ENCODE peak calls at places on chromosomes 2 and 18, in four cellular contexts. N, S, C and P are unnamed samples. For H3K4me1, the result is how much of the 10 kb centered on the place peaks cover.

GRCh38 chr2:181138816-181139215 is 158.4 kb downstream of the UBE2E3 start:
- DNase-seq in S (no peak), C (no peak), N (no peak), P (no peak)

GRCh38 chr2:128631698-128632490 is 313.2 kb upstream of the HS6ST1 start:
- DNase-seq in N (no peak), S (no peak), C (peak), P (peak)

GRCh38 chr2:222440670-222441422 is 16.5 kb downstream of the SGPP2 start:
- DNase-seq in N (no peak), C (no peak), S (no peak), P (no peak)

GRCh38 chr18:40380657-40381441 is 1574.2 kb upstream of the PIK3C3 start:
- DNase-seq in S (no peak), C (no peak), N (no peak), P (no peak)

GRCh38 chr2:167264380-167264779 is 376.1 kb downstream of the XIRP2 start:
- DNase-seq in C (no peak), N (no peak), S (no peak), P (no peak)

GRCh38 chr2:127145255-127145899 is 38.4 kb upstream of the BIN1 start:
- DNase-seq in S (no peak), C (no peak), N (no peak), P (no peak)

GRCh38 chr2:70632966-70633365 is 79.3 kb upstream of the TGFA start:
- DNase-seq in C (no peak), S (no peak), N (no peak), P (no peak)

GRCh38 chr2:163205696-163206267 is 367.2 kb upstream of the KCNH7 start:
- DNase-seq in C (peak), S (no peak), N (no peak), P (no peak)

GRCh38 chr2:37190290-37190689 is 1.8 kb upstream of the SULT6B1 start:
- DNase-seq in C (no peak), N (no peak), S (no peak), P (no peak)

GRCh38 chr2:85184990-85185389 is 51.8 kb downstream of the TCF7L1 start:
- DNase-seq in S (no peak), C (no peak), N (no peak), P (no peak)
- H3K4me1 ChIP-seq in S (under half), C (under half), N (half or more), P (under half)

DNA sequence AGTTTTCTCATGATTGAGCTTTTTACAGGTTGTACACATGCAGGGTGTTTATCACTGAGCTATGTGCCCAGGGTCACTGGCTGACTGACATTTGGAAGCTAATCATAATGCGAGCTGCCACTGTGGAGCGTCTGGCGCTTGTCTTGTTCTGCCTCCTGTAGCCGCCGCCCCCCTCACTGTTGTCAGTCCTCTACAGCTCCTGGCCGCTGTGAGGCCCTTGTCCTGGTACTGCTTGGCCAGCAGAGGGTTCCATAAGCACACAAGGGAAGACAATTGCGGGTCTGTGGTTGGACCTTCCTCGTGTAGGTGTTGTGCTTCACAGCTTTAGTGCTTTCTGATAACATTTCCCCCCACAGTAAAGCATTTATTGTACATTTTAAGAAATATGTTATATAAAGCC is 105.6 kb upstream of the LDLRAD4 start:
- DNase-seq in N (peak), S (no peak), C (no peak), P (no peak)
- H3K27ac ChIP-seq in N (peak), S (no peak), C (no peak), P (no peak)

GRCh38 chr2:20267529-20267928 is 42.6 kb upstream of the SDC1 start:
- DNase-seq in C (no peak), S (no peak), N (no peak), P (no peak)
- H3K4me1 ChIP-seq in C (under half), S (under half), N (under half), P (under half)

DNA sequence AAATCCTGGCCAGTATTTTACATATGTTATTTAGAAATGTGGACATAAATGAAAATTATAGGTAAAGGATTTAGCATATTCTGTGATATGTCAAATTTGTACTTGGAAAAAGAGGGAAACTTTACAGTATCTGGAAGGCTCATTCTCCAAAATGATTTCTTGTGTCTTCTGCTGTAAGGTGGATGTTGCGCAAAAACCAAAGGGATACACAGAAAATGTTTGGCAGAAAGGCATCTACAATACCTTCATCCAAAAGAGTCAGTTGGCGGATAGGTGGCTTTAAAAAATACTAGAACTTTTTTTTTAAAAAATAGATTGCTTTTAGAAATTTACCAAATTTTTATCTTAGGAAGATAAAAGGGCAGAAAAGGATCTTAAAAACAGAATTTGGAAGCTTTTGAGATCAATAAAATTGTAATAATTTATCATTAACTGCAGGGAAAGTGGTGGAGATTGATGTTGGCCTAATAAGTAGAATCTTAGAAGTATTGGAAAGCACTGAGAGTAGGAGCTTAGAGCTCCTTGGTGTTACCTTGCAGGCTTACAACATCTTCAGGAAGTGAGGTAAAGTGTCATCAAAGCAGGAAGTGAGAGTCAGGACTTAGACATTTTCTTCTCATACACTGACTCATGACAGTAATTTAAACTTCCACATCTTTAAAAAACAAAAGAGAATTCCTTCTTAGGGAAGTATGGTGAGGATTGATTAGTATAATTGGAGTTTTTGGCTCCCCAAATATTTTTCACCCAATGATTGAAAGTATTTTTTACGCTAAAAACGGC is 2.1 kb downstream of the NABP1 start:
- DNase-seq in N (no peak), C (no peak), S (no peak), P (no peak)
- H3K27ac ChIP-seq in N (no peak), C (peak), S (peak), P (peak)

GRCh38 chr2:233418052-233418760 is 63.9 kb downstream of the DGKD start:
- DNase-seq in S (no peak), N (no peak), C (no peak), P (no peak)
- H3K4me1 ChIP-seq in S (half or more), N (half or more), C (under half), P (half or more)

GRCh38 chr2:240452471-240453256 is 17.2 kb downstream of the GPC1 start:
- DNase-seq in S (no peak), C (peak), N (peak), P (peak)
- H3K27ac ChIP-seq in S (no peak), C (no peak), N (no peak), P (no peak)